ENCODE peak calls at places on chromosomes 3 and 15, in ten cellular contexts. H is heart left ventricle, M is fibroblast of pulmonary artery, S is A549, X is left lung, U is cardiac muscle cell, R is cardiac fibroblast, B is GM13977, W is NB4, F is HFF-Myc. L is an unnamed sample.

GRCh38 chr3:127226451-127226850 is 33.5 kb downstream of the PRR23E start:
- DNase-seq in U (no peak), X (no peak), W (no peak), B (no peak), R (no peak), S (no peak), H (no peak), F (no peak), M (no peak), L (no peak)

GRCh38 chr3:139797724-139798343 is 120.1 kb upstream of the NMNAT3 start:
- DNase-seq in F (no peak), S (peak; percentile 5), U (peak; percentile 85), M (peak; percentile 43), W (peak; percentile 36), B (peak; percentile 9), R (peak; percentile 49), H (no peak), X (no peak), L (no peak)

GRCh38 chr15:67166280-67167009 is 88.0 kb downstream of the AAGAB start:
- DNase-seq in U (no peak), W (no peak), S (no peak), M (no peak), R (no peak), F (no peak), H (no peak), X (no peak), B (no peak), L (no peak)

GRCh38 chr3:153343988-153344782 is 182.2 kb downstream of the RAP2B start:
- DNase-seq in B (no peak), S (no peak), F (no peak), R (no peak), W (no peak), M (peak; percentile 20), X (peak; percentile 45), U (no peak), H (no peak), L (no peak)

GRCh38 chr15:57969355-57969754 is 96.2 kb downstream of the ALDH1A2 start:
- DNase-seq in B (no peak), X (no peak), W (no peak), F (no peak), S (peak; percentile 27), R (peak; percentile 52), U (peak; percentile 7), H (no peak), M (peak; percentile 60), L (no peak)

GRCh38 chr3:53073553-53074365 is 27.9 kb upstream of the SFMBT1 start:
- DNase-seq in X (no peak), U (no peak), W (peak; percentile 77), B (no peak), H (no peak), S (no peak), R (no peak), M (no peak), F (no peak), L (no peak)

GRCh38 chr3:177606891-177607290 is 409.6 kb upstream of the TBL1XR1 start:
- DNase-seq in B (no peak), F (no peak), R (no peak), S (no peak), H (no peak), W (no peak), U (no peak), X (no peak), M (no peak), L (no peak)

GRCh38 chr3:30112904-30113484 is 493.4 kb upstream of the TGFBR2 start:
- DNase-seq in U (peak; percentile 49), M (peak; percentile 77), B (no peak), H (no peak), R (peak; percentile 78), X (no peak), W (peak; percentile 71), S (peak; percentile 54), F (peak; percentile 20), L (no peak)

GRCh38 chr3:171258316-171258715 is 201.9 kb downstream of the TNIK start:
- DNase-seq in M (no peak), W (no peak), U (no peak), S (no peak), H (no peak), B (no peak), F (no peak), R (no peak), X (no peak), L (no peak)
- TF ChIP-seq CTCF in M (no peak), W (no peak), U (no peak), S (no peak), H (no peak), B (no peak), F (no peak), R (no peak), X (no peak), L (no peak)

DNA sequence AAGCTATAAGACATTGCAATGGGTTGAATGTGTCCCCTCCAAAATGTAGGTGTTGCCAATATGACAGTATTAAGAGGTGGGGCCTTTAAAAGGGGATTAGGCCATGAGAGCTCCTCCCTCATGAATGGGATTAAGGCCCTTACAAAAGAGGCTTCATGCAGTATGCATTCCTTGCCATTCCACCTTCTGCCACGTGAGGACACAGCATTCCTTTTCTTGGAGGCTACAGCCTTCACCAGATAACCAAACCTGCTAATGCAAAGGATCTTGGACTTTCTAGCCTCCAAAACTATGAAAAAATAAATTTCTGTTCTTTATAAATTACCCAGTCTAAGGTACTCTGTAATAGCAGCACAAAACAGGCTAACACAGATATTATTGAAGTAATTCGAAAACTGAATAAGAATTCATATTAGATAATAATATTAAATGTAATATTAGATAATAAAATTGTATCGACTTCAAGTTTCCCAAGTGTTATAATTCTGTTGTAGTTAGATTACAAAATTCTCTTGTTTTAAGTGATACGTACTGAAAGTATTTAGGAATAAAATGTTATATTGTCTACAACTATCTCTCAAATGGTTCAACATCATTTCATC is 29.4 kb upstream of the ATP8B4 start:
- DNase-seq in M (peak; percentile 81), H (no peak), B (no peak), F (no peak), X (no peak), S (peak; percentile 91), R (peak; percentile 74), U (peak; percentile 48), W (peak; percentile 50), L (peak; percentile 49)
- TF ChIP-seq CTCF in M (peak; percentile 78), H (no peak), B (peak; percentile 43), F (peak; percentile 53), X (no peak), S (peak; percentile 96), R (peak; percentile 63), U (peak; percentile 79), W (no peak), L (peak; percentile 35)

DNA sequence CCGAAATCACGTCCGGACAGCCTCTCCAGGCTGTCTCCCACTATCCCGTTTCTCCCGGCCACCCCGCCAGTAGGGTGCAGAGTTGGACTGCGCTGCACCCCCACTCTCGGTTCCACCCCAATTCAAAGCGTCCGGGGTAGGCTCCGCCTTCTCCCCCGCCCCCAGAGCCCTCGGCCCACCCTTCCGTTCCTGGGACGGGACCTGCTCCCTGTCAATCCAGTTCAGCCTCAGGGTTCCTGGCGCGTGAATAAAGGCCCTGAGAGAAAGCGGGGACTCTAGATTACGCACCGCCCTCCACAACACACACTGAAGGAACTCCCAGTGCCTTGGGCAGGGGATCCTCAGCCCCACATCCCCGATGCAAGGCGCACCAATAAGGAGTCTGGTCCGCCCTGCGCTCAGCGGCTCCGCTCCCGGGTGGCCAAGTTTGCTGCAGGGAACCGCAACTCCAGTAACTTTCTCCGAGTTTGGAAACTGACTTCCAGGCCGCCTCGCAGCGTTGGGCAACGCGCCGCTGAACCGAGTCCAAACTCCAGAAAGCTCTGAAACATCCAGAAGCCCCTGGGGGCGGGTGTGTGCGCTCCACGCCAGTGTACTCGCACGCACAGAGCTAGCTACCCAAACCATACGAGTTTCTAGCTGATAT is 1.9 kb downstream of the ADAMTS9 start:
- DNase-seq in X (peak; percentile 92), B (no peak), R (peak; percentile 93), F (peak; percentile 31), S (peak; percentile 57), M (peak; percentile 94), U (peak; percentile 92), W (no peak), H (peak; percentile 95), L (peak; percentile 63)
- TF ChIP-seq CTCF in X (no peak), B (no peak), R (peak; percentile 30), F (peak; percentile 19), S (peak; percentile 14), M (peak; percentile 31), U (peak; percentile 46), W (no peak), H (peak; percentile 68), L (no peak)

GRCh38 chr15:91855684-91856553 is 2.4 kb downstream of the SLCO3A1 start:
- DNase-seq in M (no peak), U (peak; percentile 35), X (peak; percentile 61), S (peak; percentile 64), W (peak; percentile 8), H (no peak), B (no peak), F (no peak), R (no peak), L (peak; percentile 51)

GRCh38 chr15:91855241-91855640 is 1.7 kb downstream of the SLCO3A1 start:
- DNase-seq in W (no peak), H (no peak), U (no peak), B (no peak), S (no peak), M (no peak), R (no peak), X (no peak), F (no peak), L (no peak)

GRCh38 chr15:91852741-91853500 is 587 bp upstream of the SLCO3A1 start:
- DNase-seq in U (peak; percentile 89), F (no peak), H (peak; percentile 92), W (peak; percentile 94), B (peak; percentile 82), M (peak; percentile 71), X (peak; percentile 88), R (peak; percentile 74), S (peak; percentile 79), L (peak; percentile 75)

GRCh38 chr15:91853501-91853967 is at the start of gene SLCO3A1:
- DNase-seq in B (peak; percentile 45), M (peak; percentile 49), H (peak; percentile 92), F (no peak), R (peak; percentile 49), W (peak; percentile 82), S (peak; percentile 65), X (peak; percentile 83), U (peak; percentile 88), L (peak; percentile 83)

GRCh38 chr15:91853968-91854943 is 748 bp downstream of the SLCO3A1 start:
- DNase-seq in B (no peak), W (peak; percentile 81), M (peak; percentile 11), X (peak; percentile 57), H (peak; percentile 86), F (no peak), U (peak; percentile 73), R (no peak), S (peak; percentile 48), L (peak; percentile 77)
- TF ChIP-seq CTCF in B (no peak), W (no peak), M (no peak), X (no peak), H (no peak), F (no peak), U (peak; percentile 6), R (no peak), S (no peak), L (no peak)

GRCh38 chr3:116757310-116757709 is 47.7 kb downstream of the TUSC7 start:
- DNase-seq in H (no peak), B (no peak), R (no peak), W (no peak), F (no peak), S (no peak), U (no peak), X (no peak), M (no peak), L (no peak)

DNA sequence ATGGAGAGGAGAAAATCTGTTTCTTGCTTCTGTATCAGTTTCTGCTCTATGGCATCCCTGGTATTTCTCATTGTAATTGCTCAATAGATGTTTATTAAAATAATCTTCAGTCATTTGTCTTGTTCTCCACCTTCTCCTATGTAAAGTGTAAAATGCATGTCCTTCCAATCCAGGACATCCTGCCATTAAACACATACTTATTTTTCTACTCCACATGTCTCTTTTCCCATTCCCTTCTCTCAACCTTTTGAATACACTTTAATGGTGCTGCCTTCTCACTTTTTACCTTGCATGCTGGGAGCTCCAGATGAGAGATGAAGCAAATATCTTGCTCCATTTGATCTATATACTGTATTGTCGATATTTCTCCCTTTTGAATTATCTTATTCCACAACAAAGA is 49.7 kb downstream of the TUSC7 start:
- DNase-seq in H (no peak), S (no peak), X (no peak), B (no peak), U (no peak), M (no peak), R (no peak), F (no peak), W (no peak), L (no peak)
- TF ChIP-seq CTCF in H (no peak), S (no peak), X (no peak), B (no peak), U (no peak), M (no peak), R (no peak), F (no peak), W (no peak), L (no peak)